ENCODE peak calls at places on chromosome 15, in four cellular contexts. One of them, this sample, is unnamed.

GRCh38 chr15:85785887-85786777 is 8.6 kb downstream of the KLHL25 start:
- DNase-seq in dorsolateral prefrontal cortex: no peak
- DNase-seq in retinal pigment epithelial cell: no peak
- DNase-seq in fibroblast of the aortic adventitia: peak
- DNase-seq in this sample: no peak

GRCh38 chr15:100284701-100285100 is 57.1 kb downstream of the ADAMTS17 start:
- DNase-seq in dorsolateral prefrontal cortex: no peak
- DNase-seq in retinal pigment epithelial cell: no peak
- DNase-seq in fibroblast of the aortic adventitia: no peak
- DNase-seq in this sample: no peak

GRCh38 chr15:90142216-90143175 is 40.2 kb upstream of the IDH2 start:
- DNase-seq in dorsolateral prefrontal cortex: no peak
- DNase-seq in retinal pigment epithelial cell: no peak
- DNase-seq in fibroblast of the aortic adventitia: no peak
- DNase-seq in this sample: no peak

GRCh38 chr15:94026458-94026967 is 204.8 kb upstream of the MCTP2 start:
- DNase-seq in dorsolateral prefrontal cortex: no peak
- DNase-seq in retinal pigment epithelial cell: no peak
- DNase-seq in fibroblast of the aortic adventitia: peak
- DNase-seq in this sample: no peak

GRCh38 chr15:45183511-45183910 is 4.3 kb downstream of the SHF start:
- DNase-seq in dorsolateral prefrontal cortex: no peak
- DNase-seq in retinal pigment epithelial cell: no peak
- DNase-seq in fibroblast of the aortic adventitia: no peak
- DNase-seq in this sample: no peak

GRCh38 chr15:99732268-99732641 is 982 bp downstream of the LYSMD4 start:
- DNase-seq in dorsolateral prefrontal cortex: no peak
- DNase-seq in retinal pigment epithelial cell: no peak
- DNase-seq in fibroblast of the aortic adventitia: peak
- DNase-seq in this sample: no peak

GRCh38 chr15:41309226-41309905 is 23.0 kb downstream of the OIP5 start:
- DNase-seq in dorsolateral prefrontal cortex: no peak
- DNase-seq in retinal pigment epithelial cell: no peak
- DNase-seq in fibroblast of the aortic adventitia: no peak
- DNase-seq in this sample: no peak

GRCh38 chr15:24955549-24955929 is 752 bp downstream of the SNRPN start:
- DNase-seq in dorsolateral prefrontal cortex: no peak
- DNase-seq in retinal pigment epithelial cell: no peak
- DNase-seq in fibroblast of the aortic adventitia: no peak
- DNase-seq in this sample: no peak

GRCh38 chr15:53918180-53919079 is 59.8 kb upstream of the UNC13C start:
- DNase-seq in dorsolateral prefrontal cortex: no peak
- DNase-seq in retinal pigment epithelial cell: no peak
- DNase-seq in fibroblast of the aortic adventitia: no peak
- DNase-seq in this sample: no peak

GRCh38 chr15:80643296-80643965 is 51.7 kb upstream of the ABHD17C start:
- DNase-seq in dorsolateral prefrontal cortex: no peak
- DNase-seq in retinal pigment epithelial cell: no peak
- DNase-seq in fibroblast of the aortic adventitia: no peak
- DNase-seq in this sample: no peak

GRCh38 chr15:48794697-48795134 is 16.2 kb downstream of the CEP152 start:
- DNase-seq in dorsolateral prefrontal cortex: no peak
- DNase-seq in retinal pigment epithelial cell: no peak
- DNase-seq in fibroblast of the aortic adventitia: peak
- DNase-seq in this sample: no peak

GRCh38 chr15:45862034-45862433 is 227.2 kb downstream of the SQOR start:
- DNase-seq in dorsolateral prefrontal cortex: no peak
- DNase-seq in retinal pigment epithelial cell: no peak
- DNase-seq in fibroblast of the aortic adventitia: no peak
- DNase-seq in this sample: no peak

GRCh38 chr15:72341361-72341760 is 21.4 kb upstream of the CELF6 start:
- DNase-seq in dorsolateral prefrontal cortex: no peak
- DNase-seq in retinal pigment epithelial cell: no peak
- DNase-seq in fibroblast of the aortic adventitia: no peak
- DNase-seq in this sample: no peak

GRCh38 chr15:33040501-33040900 is 154.0 kb downstream of the FMN1 start:
- DNase-seq in dorsolateral prefrontal cortex: no peak
- DNase-seq in retinal pigment epithelial cell: no peak
- DNase-seq in fibroblast of the aortic adventitia: no peak
- DNase-seq in this sample: no peak

GRCh38 chr15:47743886-47744285 is 26.6 kb downstream of the SEMA6D start:
- DNase-seq in dorsolateral prefrontal cortex: no peak
- DNase-seq in retinal pigment epithelial cell: no peak
- DNase-seq in fibroblast of the aortic adventitia: no peak
- DNase-seq in this sample: no peak

GRCh38 chr15:57947781-57948180 is 117.7 kb downstream of the ALDH1A2 start:
- DNase-seq in dorsolateral prefrontal cortex: no peak
- DNase-seq in retinal pigment epithelial cell: no peak
- DNase-seq in fibroblast of the aortic adventitia: peak
- DNase-seq in this sample: no peak

GRCh38 chr15:34755419-34755773 is 598 bp upstream of the GJD2 start:
- DNase-seq in dorsolateral prefrontal cortex: no peak
- DNase-seq in retinal pigment epithelial cell: no peak
- DNase-seq in fibroblast of the aortic adventitia: no peak
- DNase-seq in this sample: no peak

GRCh38 chr15:100922192-100923040 is 3.3 kb downstream of the LRRK1 start:
- DNase-seq in dorsolateral prefrontal cortex: no peak
- DNase-seq in retinal pigment epithelial cell: no peak
- DNase-seq in fibroblast of the aortic adventitia: no peak
- DNase-seq in this sample: no peak

GRCh38 chr15:57604502-57604901 is 12.8 kb downstream of the MYZAP start:
- DNase-seq in dorsolateral prefrontal cortex: no peak
- DNase-seq in retinal pigment epithelial cell: no peak
- DNase-seq in fibroblast of the aortic adventitia: no peak
- DNase-seq in this sample: no peak

GRCh38 chr15:90162956-90163355 is 38.2 kb upstream of the SEMA4B start:
- DNase-seq in dorsolateral prefrontal cortex: no peak
- DNase-seq in retinal pigment epithelial cell: no peak
- DNase-seq in fibroblast of the aortic adventitia: no peak
- DNase-seq in this sample: no peak

GRCh38 chr15:77497108-77497737 is 76.5 kb downstream of the HMG20A start:
- DNase-seq in dorsolateral prefrontal cortex: peak
- DNase-seq in retinal pigment epithelial cell: peak
- DNase-seq in fibroblast of the aortic adventitia: peak
- DNase-seq in this sample: no peak

GRCh38 chr15:101242160-101242998 is 9.5 kb downstream of the CHSY1 start:
- DNase-seq in dorsolateral prefrontal cortex: no peak
- DNase-seq in retinal pigment epithelial cell: no peak
- DNase-seq in fibroblast of the aortic adventitia: peak
- DNase-seq in this sample: no peak

GRCh38 chr15:74389115-74390048 is 21.9 kb upstream of the CYP11A1 start:
- DNase-seq in dorsolateral prefrontal cortex: no peak
- DNase-seq in retinal pigment epithelial cell: no peak
- DNase-seq in fibroblast of the aortic adventitia: no peak
- DNase-seq in this sample: no peak

GRCh38 chr15:30990036-30990435 is 1.4 kb downstream of the MTMR10 start:
- DNase-seq in dorsolateral prefrontal cortex: no peak
- DNase-seq in retinal pigment epithelial cell: no peak
- DNase-seq in fibroblast of the aortic adventitia: no peak
- DNase-seq in this sample: no peak
- H3K4me3 ChIP-seq in dorsolateral prefrontal cortex: peak
- H3K4me3 ChIP-seq in retinal pigment epithelial cell: peak
- H3K4me3 ChIP-seq in fibroblast of the aortic adventitia: peak
- H3K4me3 ChIP-seq in this sample: peak

DNA sequence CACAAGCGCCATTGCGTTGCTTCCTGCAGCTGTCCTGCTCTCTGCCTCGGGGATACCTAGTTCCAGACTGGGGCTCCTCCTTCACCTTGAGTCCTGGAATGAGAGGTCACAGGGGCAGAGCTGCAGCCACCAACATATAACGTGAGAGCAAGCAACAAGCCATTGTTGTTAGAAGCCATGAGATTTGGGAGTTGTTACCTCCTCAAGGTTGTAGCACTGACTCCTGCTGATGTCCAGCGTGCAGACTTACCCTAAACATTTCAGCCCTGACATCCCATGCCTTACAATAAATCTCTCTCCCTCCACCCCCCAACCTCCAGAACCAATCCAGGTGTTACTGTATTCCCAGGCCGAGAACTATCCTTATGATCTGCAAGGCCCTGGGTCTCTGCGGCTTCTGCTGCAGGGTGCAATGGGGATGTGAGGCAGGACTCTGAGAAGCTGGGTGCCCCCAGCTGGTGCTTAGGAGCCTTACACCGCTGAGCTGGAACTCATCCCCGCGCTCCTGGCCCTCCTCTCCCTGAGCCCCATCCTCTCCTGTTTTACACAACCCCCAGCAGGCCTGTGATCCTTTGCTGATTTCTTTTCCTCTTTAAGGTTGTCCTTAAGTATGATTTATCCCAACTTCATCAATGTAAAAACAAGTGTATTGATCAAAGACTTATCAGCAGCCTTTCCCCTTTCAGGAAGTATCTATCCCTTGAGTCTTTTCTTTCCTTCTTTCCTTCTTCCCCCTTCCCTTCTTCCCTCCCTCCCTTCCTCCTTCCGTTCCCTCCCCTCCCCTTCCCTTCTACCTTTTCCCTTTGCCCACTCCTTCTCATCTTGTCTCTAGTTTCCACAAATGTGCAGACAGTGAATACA is 84.2 kb upstream of the ABHD2 start:
- DNase-seq in dorsolateral prefrontal cortex: no peak
- DNase-seq in retinal pigment epithelial cell: no peak
- DNase-seq in fibroblast of the aortic adventitia: peak
- DNase-seq in this sample: no peak
- TF ChIP-seq CTCF in dorsolateral prefrontal cortex: peak
- TF ChIP-seq CTCF in retinal pigment epithelial cell: peak
- TF ChIP-seq CTCF in fibroblast of the aortic adventitia: peak
- TF ChIP-seq CTCF in this sample: peak

GRCh38 chr15:40096094-40096876 is 12.4 kb downstream of the BMF start:
- DNase-seq in dorsolateral prefrontal cortex: no peak
- DNase-seq in retinal pigment epithelial cell: no peak
- DNase-seq in fibroblast of the aortic adventitia: no peak
- DNase-seq in this sample: no peak

GRCh38 chr15:40097968-40098476 is 10.7 kb downstream of the BMF start:
- DNase-seq in dorsolateral prefrontal cortex: no peak
- DNase-seq in retinal pigment epithelial cell: no peak
- DNase-seq in fibroblast of the aortic adventitia: peak
- DNase-seq in this sample: no peak

GRCh38 chr15:40097096-40097967 is 11.3 kb downstream of the BMF start:
- DNase-seq in dorsolateral prefrontal cortex: no peak
- DNase-seq in retinal pigment epithelial cell: no peak
- DNase-seq in fibroblast of the aortic adventitia: no peak
- DNase-seq in this sample: no peak

GRCh38 chr15:40100133-40100946 is 8.3 kb downstream of the BMF start:
- DNase-seq in dorsolateral prefrontal cortex: no peak
- DNase-seq in retinal pigment epithelial cell: no peak
- DNase-seq in fibroblast of the aortic adventitia: no peak
- DNase-seq in this sample: no peak

GRCh38 chr15:40098489-40099261 is 10.0 kb downstream of the BMF start:
- DNase-seq in dorsolateral prefrontal cortex: no peak
- DNase-seq in retinal pigment epithelial cell: peak
- DNase-seq in fibroblast of the aortic adventitia: peak
- DNase-seq in this sample: peak
- H3K4me3 ChIP-seq in dorsolateral prefrontal cortex: no peak
- H3K4me3 ChIP-seq in retinal pigment epithelial cell: no peak
- H3K4me3 ChIP-seq in fibroblast of the aortic adventitia: no peak
- H3K4me3 ChIP-seq in this sample: peak

DNA sequence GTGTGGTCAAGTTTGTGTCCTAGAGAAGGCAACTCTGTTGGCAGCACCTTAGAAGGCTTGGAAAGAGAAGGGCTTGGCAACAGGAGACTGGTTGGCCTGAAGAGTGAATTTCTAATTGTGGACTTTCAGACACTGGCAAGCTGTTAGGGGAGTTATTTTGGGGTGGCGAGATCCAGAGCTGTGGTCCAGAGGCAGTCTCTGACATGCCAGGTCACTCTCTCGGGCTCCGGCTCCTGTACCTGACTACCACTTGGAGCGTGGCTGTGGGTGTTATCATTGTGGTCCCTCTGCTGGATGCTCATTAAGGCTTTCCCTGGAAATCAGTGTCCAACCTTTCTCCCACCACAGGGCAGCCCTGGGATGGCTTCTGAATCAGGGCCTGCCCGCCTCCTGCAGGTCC is 209.0 kb downstream of the SLCO3A1 start:
- DNase-seq in dorsolateral prefrontal cortex: no peak
- DNase-seq in retinal pigment epithelial cell: no peak
- DNase-seq in fibroblast of the aortic adventitia: no peak
- DNase-seq in this sample: no peak
- TF ChIP-seq CTCF in dorsolateral prefrontal cortex: no peak
- TF ChIP-seq CTCF in retinal pigment epithelial cell: no peak
- TF ChIP-seq CTCF in fibroblast of the aortic adventitia: no peak
- TF ChIP-seq CTCF in this sample: no peak

DNA sequence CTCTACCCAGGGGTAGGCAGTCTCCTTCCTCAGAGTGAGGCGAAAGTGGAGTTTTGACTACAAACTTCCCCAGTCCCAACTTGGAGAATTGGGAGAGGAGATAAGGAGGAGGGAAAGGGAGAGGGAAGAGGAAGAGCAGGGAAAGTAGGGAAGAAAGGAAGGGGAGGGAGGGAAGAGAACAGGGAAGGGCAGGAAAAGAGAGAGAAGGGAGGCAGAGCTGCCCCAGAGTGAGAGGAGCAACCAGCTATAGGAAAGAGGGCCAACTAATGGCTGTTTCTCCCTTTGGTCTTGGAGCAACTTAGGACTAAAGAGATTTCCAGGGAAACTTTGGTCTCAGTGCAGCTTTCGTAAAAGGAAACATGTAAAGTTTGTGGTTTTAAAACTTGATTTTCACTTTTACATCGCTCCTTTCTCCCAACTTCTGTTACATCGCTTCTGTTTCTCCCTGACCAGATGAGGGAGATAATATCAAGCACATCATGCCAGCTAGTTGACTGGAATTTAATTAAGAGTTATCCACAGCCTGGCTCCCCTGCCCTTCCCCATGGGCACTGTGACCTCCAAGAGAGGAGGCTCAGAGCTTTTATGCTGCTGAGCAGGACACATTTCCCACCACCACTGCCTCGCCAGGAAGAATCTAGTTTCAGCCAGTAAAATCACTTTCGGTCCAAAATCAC is 1.4 kb downstream of the CA12 start:
- DNase-seq in dorsolateral prefrontal cortex: no peak
- DNase-seq in retinal pigment epithelial cell: no peak
- DNase-seq in fibroblast of the aortic adventitia: peak
- DNase-seq in this sample: no peak
- H3K4me3 ChIP-seq in dorsolateral prefrontal cortex: no peak
- H3K4me3 ChIP-seq in retinal pigment epithelial cell: peak
- H3K4me3 ChIP-seq in fibroblast of the aortic adventitia: peak
- H3K4me3 ChIP-seq in this sample: peak

DNA sequence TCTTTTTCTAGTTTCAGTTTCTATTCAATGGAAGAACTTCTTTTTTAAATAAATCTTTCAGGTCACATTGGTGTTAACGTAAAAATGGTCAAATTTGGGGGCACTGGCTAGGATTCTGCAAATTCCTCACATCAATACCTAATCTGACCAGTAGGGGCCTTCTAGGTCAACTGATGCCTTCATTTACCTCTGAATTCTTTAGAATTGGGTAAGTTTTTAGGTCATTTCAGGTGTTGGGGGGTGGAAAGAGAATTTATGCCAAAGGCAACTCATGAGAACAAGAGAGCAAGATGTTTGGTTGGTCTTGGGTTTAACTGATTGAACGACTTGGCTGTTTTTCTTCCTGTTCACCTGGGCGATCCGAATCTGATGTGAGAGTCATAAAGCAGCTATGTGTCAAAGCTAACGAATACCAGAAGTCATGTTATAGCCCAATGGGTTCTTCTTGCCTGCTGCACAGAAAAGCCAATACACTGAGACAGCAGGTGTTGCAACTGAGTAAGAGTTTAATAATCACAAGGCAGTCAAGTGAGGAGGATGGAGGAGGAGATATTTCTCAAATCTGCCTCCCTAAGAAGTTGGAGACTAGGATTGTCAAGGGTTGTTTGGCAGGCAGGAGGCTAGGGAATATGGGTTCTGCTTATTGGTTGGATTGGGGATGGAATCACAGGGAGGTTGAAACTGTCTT is 15.3 kb downstream of the LRRC49 start:
- DNase-seq in dorsolateral prefrontal cortex: no peak
- DNase-seq in retinal pigment epithelial cell: no peak
- DNase-seq in fibroblast of the aortic adventitia: no peak
- DNase-seq in this sample: no peak
- TF ChIP-seq CTCF in dorsolateral prefrontal cortex: peak
- TF ChIP-seq CTCF in retinal pigment epithelial cell: peak
- TF ChIP-seq CTCF in fibroblast of the aortic adventitia: peak
- TF ChIP-seq CTCF in this sample: peak

This sample was measured in epithelial cell of proximal tubule.